ENCODE peak calls at places on chromosomes 3 and 15, in eight cellular contexts. L, M, O, K, C, H, B and F are unnamed samples.
A peak's percentile ranks its signal among the peaks of the same experiment; 100 is the strongest.

GRCh38 chr3:149080011-149080698 is 6.2 kb downstream of the HLTF start:
- DNase-seq in L (peak; percentile 8), M (peak; percentile 79), O (no peak), K (no peak), C (no peak), H (no peak), B (no peak), F (no peak)

GRCh38 chr15:70083946-70084345 is 13.8 kb downstream of the TLE3 start:
- DNase-seq in L (no peak), M (no peak), O (no peak), K (no peak), C (no peak), H (no peak), B (no peak), F (peak; percentile 60)

GRCh38 chr3:40317061-40317676 is 7.7 kb downstream of the EIF1B start:
- DNase-seq in L (peak; percentile 71), M (peak; percentile 83), O (peak; percentile 53), K (peak; percentile 50), C (no peak), H (no peak), B (peak; percentile 20), F (peak; percentile 29)

GRCh38 chr15:99981839-99982658 is 248.8 kb upstream of the LYSMD4 start:
- DNase-seq in L (no peak), M (no peak), O (no peak), K (no peak), C (no peak), H (no peak), B (no peak), F (no peak)

GRCh38 chr15:87753539-87753938 is 503.0 kb downstream of the NTRK3 start:
- DNase-seq in L (no peak), M (no peak), O (no peak), K (no peak), C (no peak), H (no peak), B (no peak), F (no peak)

GRCh38 chr15:58086479-58086878 is 21.0 kb upstream of the ALDH1A2 start:
- DNase-seq in L (peak; percentile 15), M (no peak), O (no peak), K (no peak), C (no peak), H (no peak), B (no peak), F (no peak)

GRCh38 chr3:104561324-104561723 is 805.4 kb upstream of the ALCAM start:
- DNase-seq in L (no peak), M (no peak), O (no peak), K (no peak), C (no peak), H (no peak), B (no peak), F (no peak)

GRCh38 chr3:43892535-43892934 is 201.8 kb downstream of the ABHD5 start:
- DNase-seq in L (no peak), M (no peak), O (no peak), K (no peak), C (no peak), H (peak; percentile 4), B (no peak), F (peak; percentile 47)

GRCh38 chr3:159928692-159929091 is 59.9 kb upstream of the IL12A start:
- DNase-seq in L (peak; percentile 98), M (peak; percentile 92), O (no peak), K (no peak), C (no peak), H (no peak), B (no peak), F (no peak)

GRCh38 chr3:43691120-43692002 is 623 bp downstream of the ABHD5 start:
- DNase-seq in L (peak; percentile 22), M (peak; percentile 54), O (peak; percentile 71), K (peak; percentile 36), C (peak; percentile 86), H (peak; percentile 94), B (peak; percentile 21), F (no peak)

GRCh38 chr3:121995190-121996137 is 26.6 kb downstream of the ILDR1 start:
- DNase-seq in L (peak; percentile 75), M (peak; percentile 62), O (peak; percentile 68), K (peak; percentile 35), C (peak; percentile 79), H (peak; percentile 73), B (no peak), F (no peak)

GRCh38 chr3:51393096-51393495 is 2.0 kb downstream of the RBM15B start:
- DNase-seq in L (no peak), M (no peak), O (no peak), K (no peak), C (no peak), H (no peak), B (no peak), F (no peak)

GRCh38 chr3:100335137-100335833 is 728 bp downstream of the NIT2 start:
- DNase-seq in L (no peak), M (peak; percentile 9), O (no peak), K (no peak), C (peak; percentile 57), H (no peak), B (no peak), F (peak; percentile 55)

GRCh38 chr3:49751501-49751900 is 27.8 kb upstream of the GMPPB start:
- DNase-seq in L (no peak), M (no peak), O (no peak), K (no peak), C (no peak), H (no peak), B (no peak), F (no peak)

GRCh38 chr15:43492266-43492665 is 690 bp downstream of the TP53BP1 start:
- DNase-seq in L (no peak), M (no peak), O (no peak), K (no peak), C (no peak), H (no peak), B (no peak), F (no peak)

GRCh38 chr15:91099616-91100560 is at the start of gene SV2B:
- DNase-seq in L (peak; percentile 42), M (peak; percentile 35), O (peak; percentile 29), K (peak; percentile 38), C (peak; percentile 66), H (no peak), B (peak; percentile 5), F (no peak)

DNA sequence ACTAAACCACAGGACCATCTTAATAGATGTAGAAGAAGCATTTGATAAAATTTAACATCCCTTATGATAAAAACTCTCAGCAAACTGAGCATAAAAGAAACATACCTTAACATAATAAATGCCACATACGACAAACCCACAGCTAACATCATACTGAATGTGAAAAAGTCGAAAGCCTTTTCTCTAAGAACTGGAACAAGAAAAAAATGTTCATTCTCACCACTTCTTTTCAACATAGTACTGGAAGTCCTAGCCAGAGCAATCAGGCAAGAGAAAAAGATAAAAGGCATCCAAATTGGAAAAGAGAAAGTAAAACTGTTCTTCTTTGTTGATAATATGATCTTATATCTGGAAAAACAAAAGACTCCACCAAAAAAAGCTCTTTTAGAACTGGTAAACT is 134.2 kb downstream of the RPL22L1 start:
- DNase-seq in L (no peak), M (no peak), O (no peak), K (no peak), C (no peak), H (no peak), B (no peak), F (no peak)
- H3K4me3 ChIP-seq in L (no peak overlapping the region), M (no peak overlapping the region), O (no peak overlapping the region), K (no peak overlapping the region), C (no peak overlapping the region), H (no peak overlapping the region), B (no peak overlapping the region), F (no peak overlapping the region)

DNA sequence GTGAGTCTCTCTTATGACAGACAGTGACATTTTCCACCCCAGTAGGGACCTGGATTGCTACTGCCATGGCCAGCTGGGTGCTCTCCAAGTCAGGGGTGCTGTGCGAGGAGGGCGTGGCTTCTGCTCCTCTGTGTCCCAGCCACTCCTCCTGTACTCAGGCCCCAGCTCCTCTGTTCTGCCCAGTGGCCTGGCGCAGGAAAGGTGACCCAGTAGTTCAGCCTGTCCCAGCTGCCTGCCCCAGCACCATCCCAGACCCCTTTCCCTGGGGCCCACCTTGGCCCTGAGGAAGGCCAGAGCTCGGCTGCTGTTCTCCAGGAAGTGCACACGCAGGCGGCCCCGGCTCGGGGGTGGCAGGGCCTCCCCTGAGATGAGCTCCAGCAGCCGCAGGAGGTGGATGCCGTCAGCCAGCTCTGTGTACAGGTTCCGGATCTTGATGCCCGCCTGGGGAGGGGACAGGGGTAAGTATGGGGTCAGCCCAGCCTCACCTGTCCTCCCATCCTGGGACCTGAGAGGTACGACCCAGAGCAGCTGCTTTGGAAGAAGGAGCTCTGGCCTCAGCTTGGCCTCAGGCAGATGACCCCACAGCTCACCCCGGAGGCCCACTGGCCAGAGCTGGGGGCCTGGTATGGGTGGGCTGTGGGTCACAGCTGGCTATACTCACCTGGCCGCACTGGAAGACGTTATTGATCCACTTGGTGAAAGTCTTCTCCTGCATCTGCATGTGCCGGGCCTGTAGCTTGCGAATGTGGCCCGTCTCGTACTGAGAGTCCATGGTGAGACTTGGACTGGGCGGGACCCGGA is 1.0 kb downstream of the SPTBN5 start:
- DNase-seq in L (no peak), M (peak; percentile 17), O (no peak), K (no peak), C (peak; percentile 89), H (peak; percentile 87), B (no peak), F (no peak)
- H3K4me3 ChIP-seq in L (no peak overlapping the region), M (no peak overlapping the region), O (no peak overlapping the region), K (no peak overlapping the region), C (peak overlapping the region; percentile 15), H (no peak overlapping the region), B (no peak overlapping the region), F (no peak overlapping the region)

DNA sequence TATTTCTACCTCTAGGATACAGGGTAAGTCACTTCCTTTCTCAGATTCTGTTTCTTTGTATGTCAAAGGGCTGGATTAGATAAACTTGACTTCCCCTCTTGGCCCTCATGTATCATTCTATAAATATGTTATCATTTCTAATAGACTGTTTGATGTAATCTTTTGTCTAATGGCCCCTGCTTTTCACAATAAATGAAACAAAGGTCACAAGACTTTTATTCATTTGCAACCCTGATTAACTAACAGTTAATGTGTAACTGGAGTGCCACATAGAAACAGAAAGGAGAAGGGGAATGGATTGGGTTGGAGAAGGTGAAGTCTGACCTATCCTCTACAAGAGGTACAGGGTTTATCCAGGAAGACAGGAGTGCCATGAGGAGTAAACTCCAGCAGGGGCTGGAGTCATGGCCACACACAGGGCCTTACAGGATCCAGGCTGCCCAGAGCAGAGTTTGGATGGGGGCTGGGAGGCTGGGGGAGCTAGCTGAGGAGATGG is 8.0 kb upstream of the B3GNT5 start:
- DNase-seq in L (no peak), M (no peak), O (no peak), K (no peak), C (no peak), H (no peak), B (no peak), F (no peak)
- H3K4me3 ChIP-seq in L (no peak overlapping the region), M (no peak overlapping the region), O (no peak overlapping the region), K (no peak overlapping the region), C (no peak overlapping the region), H (no peak overlapping the region), B (no peak overlapping the region), F (no peak overlapping the region)

DNA sequence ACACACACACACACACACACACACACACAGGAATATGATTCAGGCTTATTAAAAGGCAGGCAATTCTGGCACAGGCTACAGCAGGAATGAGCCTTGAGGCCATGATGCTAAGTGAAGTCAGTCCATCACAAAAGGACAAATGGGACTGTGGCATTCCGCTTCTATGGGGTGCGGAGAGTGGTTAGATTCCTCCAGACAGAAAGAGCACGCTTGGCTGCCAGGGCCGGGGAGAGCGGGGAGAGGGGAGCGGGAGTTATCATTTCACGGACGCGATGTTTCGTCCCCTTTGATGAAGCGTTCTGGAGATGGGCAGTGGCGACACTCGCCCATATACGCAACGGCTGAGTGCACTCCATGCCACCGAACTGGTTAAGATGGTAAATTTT is 58.5 kb upstream of the FAM174B start:
- DNase-seq in L (peak; percentile 25), M (peak; percentile 39), O (no peak), K (peak; percentile 29), C (peak; percentile 59), H (peak; percentile 59), B (no peak), F (no peak)
- H3K4me3 ChIP-seq in L (peak overlapping the region; percentile 50), M (peak overlapping the region; percentile 58), O (peak overlapping the region; percentile 80), K (peak overlapping the region; percentile 84), C (peak overlapping the region; percentile 57), H (peak overlapping the region; percentile 65), B (peak overlapping the region; percentile 44), F (peak overlapping the region; percentile 50)